ENCODE peak calls at places on chromosomes 1 and 21, in four cellular contexts. Y, W, E and L are unnamed samples.

GRCh38 chr1:65170511-65171142 is 22.6 kb downstream of the AK4 start:
- DNase-seq in E (peak; percentile 50), Y (peak; percentile 32), W (no peak), L (peak; percentile 49)

GRCh38 chr1:165369255-165369848 is 12.8 kb upstream of the LMX1A start:
- DNase-seq in E (peak; percentile 53), Y (peak; percentile 73), W (peak; percentile 41), L (peak; percentile 67)

GRCh38 chr1:235404190-235404589 is 37.0 kb downstream of the TBCE start:
- DNase-seq in W (no peak), Y (no peak), E (no peak), L (no peak)

GRCh38 chr1:245079021-245079609 is 75.7 kb upstream of the KIF26B start:
- DNase-seq in W (no peak), Y (no peak), E (no peak), L (no peak)

GRCh38 chr21:45981641-45982255 is at the start of gene COL6A1:
- DNase-seq in Y (peak; percentile 67), E (peak; percentile 77), W (no peak), L (peak; percentile 76)

GRCh38 chr1:64242895-64243756 is 39.7 kb downstream of the UBE2U start:
- DNase-seq in E (no peak), Y (no peak), W (peak; percentile 46), L (no peak)

GRCh38 chr21:45420623-45421041 is 15.7 kb downstream of the COL18A1 start:
- DNase-seq in E (peak; percentile 86), W (peak; percentile 22), Y (no peak), L (peak; percentile 68)

GRCh38 chr1:23639460-23639859 is 52.1 kb upstream of the RPL11 start:
- DNase-seq in Y (no peak), W (no peak), E (no peak), L (no peak)

GRCh38 chr1:6116137-6116536 is 64.0 kb downstream of the CHD5 start:
- DNase-seq in Y (no peak), E (no peak), W (no peak), L (no peak)

GRCh38 chr1:216247937-216248336 is 175.3 kb downstream of the USH2A start:
- DNase-seq in E (no peak), W (no peak), Y (no peak), L (no peak)

GRCh38 chr1:55232448-55233148 is 17.4 kb upstream of the USP24 start:
- DNase-seq in E (no peak), W (no peak), Y (no peak), L (no peak)

GRCh38 chr1:60916178-60916577 is 166.2 kb upstream of the NFIA start:
- DNase-seq in E (no peak), W (no peak), Y (no peak), L (no peak)

GRCh38 chr1:234368320-234369032 is 4.8 kb upstream of the COA6 start:
- DNase-seq in W (no peak), E (no peak), Y (no peak), L (no peak)

GRCh38 chr1:225919906-225920305 is 4.1 kb downstream of the PYCR2 start:
- DNase-seq in E (peak; percentile 76), W (no peak), Y (peak; percentile 46), L (peak; percentile 93)

GRCh38 chr1:203954788-203955552 is 93.6 kb downstream of the SNRPE start:
- DNase-seq in Y (no peak), W (no peak), E (no peak), L (no peak)

DNA sequence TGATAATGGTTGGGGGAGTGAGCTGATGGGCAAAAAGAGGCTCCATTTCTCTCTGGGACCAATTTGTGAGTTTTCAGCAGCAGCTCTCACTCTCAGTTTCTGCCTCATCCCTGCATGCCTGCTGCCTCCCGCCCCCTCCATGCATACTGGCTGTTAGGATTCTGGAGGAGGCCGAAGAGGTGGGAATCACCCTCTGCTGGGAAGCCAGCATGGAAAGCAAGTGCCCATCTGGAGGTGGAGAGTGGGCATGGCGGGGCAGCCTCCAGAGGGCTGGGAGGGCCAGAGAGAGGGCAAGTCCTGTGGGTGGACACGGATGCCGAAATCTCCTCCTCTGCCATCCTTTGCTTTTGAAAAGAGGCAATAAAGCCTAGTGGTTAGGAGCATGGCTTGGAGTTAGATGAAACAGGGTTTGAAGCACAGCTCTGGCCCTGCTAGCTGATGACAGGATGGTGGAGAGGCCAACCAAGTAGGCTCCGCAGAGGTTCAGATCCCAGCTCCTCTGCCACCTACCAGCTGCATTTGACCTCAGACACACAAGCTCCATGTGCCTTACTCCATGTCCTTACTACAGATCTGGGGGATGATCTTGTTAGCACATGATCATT is 113.4 kb downstream of the GRIK3 start:
- DNase-seq in W (no peak), E (no peak), Y (no peak), L (no peak)
- H3K4me3 ChIP-seq in W (no peak overlapping the region), E (no peak overlapping the region), Y (no peak overlapping the region), L (no peak overlapping the region)

GRCh38 chr1:212242288-212242984 is 42.8 kb upstream of the PPP2R5A start:
- DNase-seq in E (no peak), Y (no peak), W (no peak), L (no peak)

GRCh38 chr1:212244441-212244840 is 40.8 kb upstream of the PPP2R5A start:
- DNase-seq in Y (no peak), W (no peak), E (no peak), L (no peak)

GRCh38 chr1:212241445-212242287 is 43.5 kb upstream of the PPP2R5A start:
- DNase-seq in Y (no peak), E (no peak), W (no peak), L (no peak)

GRCh38 chr1:212247179-212247721 is 38.0 kb upstream of the PPP2R5A start:
- DNase-seq in Y (no peak), E (no peak), W (no peak), L (no peak)

GRCh38 chr1:212242985-212243308 is 42.3 kb upstream of the PPP2R5A start:
- DNase-seq in Y (no peak), W (no peak), E (no peak), L (no peak)
- H3K4me1 ChIP-seq in Y (no peaks in the 10 kb centered on the region), W (peaks cover 3% of the 10 kb centered on the region), E (peaks cover 41% of the 10 kb centered on the region), L (peaks cover 29% of the 10 kb centered on the region)

DNA sequence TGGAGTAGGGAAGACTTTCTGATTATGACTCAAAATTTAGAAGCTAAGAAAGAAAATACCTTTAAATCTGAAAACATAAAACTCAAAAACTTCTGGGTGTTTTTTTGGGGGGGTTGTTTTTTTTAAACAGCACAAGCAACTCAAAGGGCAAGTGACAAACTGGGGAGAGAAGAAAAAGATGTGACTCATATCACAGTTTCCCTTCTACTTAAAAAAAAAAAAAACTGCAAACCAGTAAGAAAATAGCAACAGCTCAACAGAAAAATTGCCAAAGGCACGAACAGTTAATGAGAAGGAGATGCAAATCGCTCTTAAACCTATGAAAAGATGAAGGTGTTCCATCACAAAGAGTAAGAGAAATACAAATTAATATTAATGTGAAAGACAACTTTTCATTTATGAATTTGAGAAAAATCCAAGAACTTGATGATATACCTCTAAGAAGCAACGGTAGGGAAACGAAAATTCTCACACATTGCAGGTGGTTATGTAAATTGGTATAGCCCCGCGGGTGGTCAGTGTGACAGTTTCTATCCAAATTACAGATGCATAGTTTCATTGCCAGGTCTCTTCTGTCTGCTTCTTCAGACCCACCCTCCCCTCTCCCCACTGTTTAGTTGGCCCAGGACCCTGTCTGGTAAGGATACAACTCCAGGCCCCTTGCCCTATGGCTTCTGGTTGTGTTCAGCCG is 9.0 kb downstream of the IFNAR2 start:
- DNase-seq in Y (no peak), E (no peak), W (no peak), L (no peak)
- H3K4me3 ChIP-seq in Y (no peak overlapping the region), E (no peak overlapping the region), W (no peak overlapping the region), L (no peak overlapping the region)

GRCh38 chr1:39194398-39195051 is 10.0 kb upstream of the MACF1 start:
- DNase-seq in E (no peak), Y (no peak), W (no peak), L (no peak)
- H3K4me1 ChIP-seq in E (peaks cover 69% of the 10 kb centered on the region), Y (peaks cover 22% of the 10 kb centered on the region), W (no peaks in the 10 kb centered on the region), L (peaks cover 44% of the 10 kb centered on the region)

DNA sequence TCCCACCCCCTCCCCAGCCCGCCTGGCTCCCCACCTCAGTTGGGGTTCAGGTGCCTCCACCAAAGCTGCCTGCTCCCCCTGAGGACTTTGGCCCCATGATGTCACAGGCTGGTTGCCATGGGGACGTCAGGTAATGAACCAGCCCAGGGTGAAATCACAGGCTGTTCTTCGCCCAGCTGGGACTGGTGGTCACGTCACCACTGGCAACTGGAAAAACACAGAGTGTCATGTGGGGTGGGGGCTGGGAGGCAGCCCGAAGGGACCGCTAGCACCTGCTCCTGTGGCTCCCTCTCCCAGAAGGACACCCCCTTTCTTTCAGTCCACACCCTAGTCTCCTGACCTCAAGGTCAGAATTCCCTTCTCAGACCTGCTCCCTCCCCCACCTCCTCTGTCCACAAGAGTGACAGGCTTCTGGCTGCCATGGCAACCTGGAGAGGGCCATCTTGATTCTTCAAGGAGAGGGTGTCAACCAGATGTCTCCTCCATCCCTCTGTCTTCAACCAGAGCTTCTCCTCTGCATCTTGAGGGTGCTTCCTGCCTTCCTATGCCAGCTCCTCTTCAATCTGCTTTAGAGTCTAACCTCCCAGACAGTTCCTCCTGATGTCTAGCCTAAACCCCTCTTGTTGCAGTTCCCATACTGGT is 6.2 kb downstream of the FAM131C start:
- DNase-seq in Y (no peak), E (no peak), W (peak; percentile 74), L (peak; percentile 96)
- H3K4me3 ChIP-seq in Y (no peak overlapping the region), E (no peak overlapping the region), W (no peak overlapping the region), L (no peak overlapping the region)

GRCh38 chr1:25774206-25774804 is 25.7 kb upstream of the SELENON start:
- DNase-seq in E (no peak), W (no peak), Y (no peak), L (peak; percentile 58)
- H3K4me1 ChIP-seq in E (peaks cover 36% of the 10 kb centered on the region), W (peaks cover 4% of the 10 kb centered on the region), Y (peaks cover 17% of the 10 kb centered on the region), L (peaks cover 61% of the 10 kb centered on the region)

GRCh38 chr1:38577937-38578443 is 281.6 kb downstream of the RRAGC start:
- DNase-seq in Y (no peak), E (no peak), W (no peak), L (no peak)
- H3K4me3 ChIP-seq in Y (no peak overlapping the region), E (no peak overlapping the region), W (no peak overlapping the region), L (no peak overlapping the region)

DNA sequence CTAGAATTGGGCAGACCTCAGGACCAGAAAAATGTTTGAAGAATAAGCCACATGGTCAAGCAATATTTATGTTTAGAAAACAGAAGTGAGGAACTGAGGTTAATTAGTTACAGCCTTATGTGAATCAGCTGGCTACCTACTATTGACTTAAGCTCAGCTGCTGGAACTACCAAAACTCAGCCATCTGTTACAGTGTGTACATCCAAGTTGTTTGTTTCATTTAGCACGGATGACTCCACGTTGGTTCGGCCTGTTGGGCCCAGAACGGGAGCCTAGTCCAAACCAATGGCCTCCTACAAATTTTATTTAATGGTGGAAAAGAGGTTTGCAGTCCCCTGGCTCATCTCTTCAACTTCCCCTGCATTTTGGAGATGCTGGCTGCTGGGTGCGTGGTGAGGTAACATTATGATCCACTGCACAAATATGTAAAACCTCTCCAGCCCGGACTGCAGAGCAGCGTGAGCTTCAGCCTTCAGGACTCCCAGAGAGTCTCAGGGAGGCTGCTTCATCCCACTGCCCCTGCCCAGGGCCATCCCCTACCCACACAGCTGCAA is 143.4 kb downstream of the ZZZ3 start:
- DNase-seq in W (no peak), Y (no peak), E (peak; percentile 29), L (peak; percentile 17)
- H3K4me1 ChIP-seq in W (no peaks in the 10 kb centered on the region), Y (no peaks in the 10 kb centered on the region), E (peaks cover 12% of the 10 kb centered on the region), L (peaks cover 13% of the 10 kb centered on the region)

GRCh38 chr1:156082111-156083091 is at the start of gene MEX3A:
- DNase-seq in Y (peak; percentile 84), W (peak; percentile 69), E (peak; percentile 81), L (peak; percentile 71)

GRCh38 chr1:156081174-156082110 is 823 bp downstream of the MEX3A start:
- DNase-seq in E (no peak), W (no peak), Y (no peak), L (no peak)

GRCh38 chr1:156079762-156080597 is 2.3 kb downstream of the MEX3A start:
- DNase-seq in W (no peak), E (no peak), Y (no peak), L (no peak)

GRCh38 chr1:156078728-156079127 is 3.5 kb downstream of the MEX3A start:
- DNase-seq in E (no peak), W (no peak), Y (no peak), L (no peak)

GRCh38 chr1:156080598-156081173 is 1.6 kb downstream of the MEX3A start:
- DNase-seq in W (no peak), E (no peak), Y (no peak), L (no peak)
- H3K4me3 ChIP-seq in W (no peak overlapping the region), E (no peak overlapping the region), Y (no peak overlapping the region), L (no peak overlapping the region)